ENCODE peak calls at places on chromosomes 16 and 17, in four cellular contexts. L, N, X and W are unnamed samples.

GRCh38 chr16:12951392-12951791 is 50.0 kb downstream of the SHISA9 start:
- DNase-seq in N (no peak), L (no peak), X (no peak), W (no peak)

GRCh38 chr17:81641825-81642489 is 5.0 kb downstream of the TSPAN10 start:
- DNase-seq in L (peak), X (no peak), N (no peak), W (no peak)

GRCh38 chr16:35102780-35103403 is 1643.5 kb downstream of the TP53TG3F start:
- DNase-seq in L (no peak), N (peak), X (no peak), W (peak)

GRCh38 chr16:74892574-74893461 is 92.1 kb downstream of the WDR59 start:
- DNase-seq in X (peak), N (no peak), L (no peak), W (no peak)

GRCh38 chr17:1485311-1485747 is 7.2 kb downstream of the MYO1C start:
- DNase-seq in X (no peak), N (peak), L (peak), W (peak)

GRCh38 chr16:12898556-12898955 is 2.8 kb upstream of the SHISA9 start:
- DNase-seq in N (no peak), L (no peak), X (no peak), W (no peak)

GRCh38 chr16:26700250-26700649 is 366.5 kb upstream of the C16orf82 start:
- DNase-seq in N (no peak), X (no peak), L (no peak), W (no peak)

GRCh38 chr16:27640277-27640600 is 90.3 kb downstream of the KATNIP start:
- DNase-seq in L (no peak), X (no peak), N (no peak), W (no peak)

GRCh38 chr17:35088911-35089845 is 25.7 kb upstream of the RFFL start:
- DNase-seq in X (no peak), N (peak), L (no peak), W (peak)

GRCh38 chr16:30068750-30069574 is 3.4 kb downstream of the ALDOA start:
- DNase-seq in N (peak), X (no peak), L (no peak), W (no peak)

GRCh38 chr17:54861469-54861983 is 39.1 kb upstream of the TOM1L1 start:
- DNase-seq in N (no peak), X (no peak), L (no peak), W (peak)

DNA sequence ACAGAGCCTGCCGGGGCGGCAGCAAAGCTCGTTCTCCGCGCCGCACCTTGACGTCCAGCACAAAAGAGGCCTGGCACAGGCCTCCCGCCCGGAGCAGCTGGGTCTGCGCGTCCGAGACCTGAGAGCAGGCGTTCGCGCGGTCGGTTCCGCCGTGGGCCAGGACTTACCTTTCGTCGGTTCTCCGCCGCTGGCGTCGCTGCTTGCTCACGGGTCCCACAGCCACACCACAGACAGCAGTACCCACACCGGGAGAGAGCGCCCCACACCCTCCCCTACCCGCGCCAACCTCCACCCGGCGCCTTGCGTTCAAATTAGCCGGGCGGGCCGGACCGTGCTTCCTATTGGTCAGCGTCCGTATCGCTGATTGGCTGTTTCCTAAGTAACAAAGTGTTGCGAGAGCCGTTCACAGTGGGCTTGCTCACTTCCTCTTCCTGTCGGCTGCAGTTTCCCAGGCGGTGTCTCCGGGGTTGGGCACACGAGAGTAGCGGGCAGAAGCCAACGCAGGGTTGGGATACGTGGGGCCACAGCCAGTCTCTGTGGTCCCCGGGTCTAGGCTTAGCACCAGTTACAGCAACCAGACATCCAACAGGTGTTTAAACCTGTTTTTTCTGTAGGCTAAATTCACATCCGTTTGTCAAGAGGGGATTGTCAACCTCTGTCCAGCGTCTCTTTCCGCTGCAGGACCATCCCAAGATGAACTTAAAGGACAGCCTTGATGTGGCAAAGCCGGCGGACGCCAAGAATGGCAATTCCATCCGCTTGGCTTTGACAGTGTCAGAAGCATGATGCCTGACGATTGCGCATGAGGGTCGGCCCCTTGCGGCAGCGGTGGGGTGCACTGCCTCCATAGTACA is at the start of gene KIF18B:
- DNase-seq in X (peak), N (peak), L (peak), W (peak)
- TF ChIP-seq REST in X (peak), N (no peak), L (peak), W (peak)

GRCh38 chr16:11871193-11871592 is 19.9 kb upstream of the RSL1D1 start:
- DNase-seq in X (no peak), N (peak), L (no peak), W (peak)
- TF ChIP-seq POLR2AphosphoS2 in X (no peak), N (no peak), L (no peak), W (no peak)

GRCh38 chr17:45149669-45150603 is 1.7 kb downstream of the HEXIM1 start:
- DNase-seq in N (no peak), L (peak), X (no peak), W (peak)

GRCh38 chr17:45147581-45148182 is 593 bp upstream of the HEXIM1 start:
- DNase-seq in N (peak), X (peak), L (peak), W (peak)

GRCh38 chr17:45147102-45147580 is 1.1 kb upstream of the HEXIM1 start:
- DNase-seq in X (no peak), L (peak), N (no peak), W (peak)

GRCh38 chr17:45149037-45149668 is 878 bp downstream of the HEXIM1 start:
- DNase-seq in L (peak), X (no peak), N (peak), W (peak)

GRCh38 chr17:45148183-45149036 is at the start of gene HEXIM1:
- DNase-seq in L (peak), N (peak), X (peak), W (peak)
- TF ChIP-seq REST in L (peak), N (no peak), X (peak), W (peak)

DNA sequence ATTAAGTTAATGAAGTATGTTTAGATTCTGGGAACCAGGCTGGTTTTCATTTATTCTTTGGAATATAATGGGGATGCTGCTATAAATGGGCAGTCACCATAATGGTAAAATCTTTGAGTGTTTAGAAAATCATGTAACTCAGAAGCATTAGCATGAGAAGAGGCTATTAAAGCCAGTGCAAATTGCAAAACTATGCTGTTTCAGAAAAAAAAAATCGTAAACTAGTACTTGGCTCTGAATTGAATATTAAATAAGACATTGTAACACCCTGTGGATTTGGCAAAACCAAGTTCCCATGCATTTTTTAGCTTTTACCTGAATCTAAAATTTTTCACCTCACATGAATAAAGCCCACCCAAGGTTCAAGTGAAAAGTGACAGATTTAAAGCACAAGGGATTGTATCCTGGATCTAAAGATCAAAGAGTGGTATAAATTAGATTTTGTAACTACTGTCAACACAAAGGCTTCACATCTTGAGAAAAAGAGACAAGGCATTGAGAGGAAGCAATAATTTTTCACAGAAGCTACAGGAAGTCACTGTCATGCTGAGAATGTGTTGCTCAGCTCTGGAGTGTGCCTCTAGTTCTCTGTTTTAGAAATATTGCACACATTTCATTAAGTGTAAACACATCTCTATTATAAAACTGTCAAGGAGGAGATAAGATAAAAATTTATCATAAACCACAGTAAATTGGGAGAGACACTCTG is 142.2 kb downstream of the ABCA8 start:
- DNase-seq in L (no peak), N (no peak), X (no peak), W (no peak)
- TF ChIP-seq POLR2AphosphoS2 in L (no peak), N (no peak), X (no peak), W (no peak)

GRCh38 chr17:47725446-47726109 is 7.5 kb upstream of the TBX21 start:
- DNase-seq in N (no peak), L (no peak), X (no peak), W (no peak)
- TF ChIP-seq REST in N (no peak), L (peak), X (peak), W (no peak)

GRCh38 chr17:75844530-75845057 is 390 bp upstream of the UNC13D start:
- DNase-seq in X (no peak), N (peak), L (peak), W (peak)

GRCh38 chr17:75843577-75844529 is at the start of gene UNC13D:
- DNase-seq in X (no peak), L (no peak), N (peak), W (peak)

GRCh38 chr17:75842411-75842810 is 1.8 kb downstream of the UNC13D start:
- DNase-seq in N (no peak), X (no peak), L (no peak), W (no peak)

GRCh38 chr17:75845058-75845711 is 981 bp upstream of the UNC13D start:
- DNase-seq in N (peak), X (peak), L (peak), W (peak)

DNA sequence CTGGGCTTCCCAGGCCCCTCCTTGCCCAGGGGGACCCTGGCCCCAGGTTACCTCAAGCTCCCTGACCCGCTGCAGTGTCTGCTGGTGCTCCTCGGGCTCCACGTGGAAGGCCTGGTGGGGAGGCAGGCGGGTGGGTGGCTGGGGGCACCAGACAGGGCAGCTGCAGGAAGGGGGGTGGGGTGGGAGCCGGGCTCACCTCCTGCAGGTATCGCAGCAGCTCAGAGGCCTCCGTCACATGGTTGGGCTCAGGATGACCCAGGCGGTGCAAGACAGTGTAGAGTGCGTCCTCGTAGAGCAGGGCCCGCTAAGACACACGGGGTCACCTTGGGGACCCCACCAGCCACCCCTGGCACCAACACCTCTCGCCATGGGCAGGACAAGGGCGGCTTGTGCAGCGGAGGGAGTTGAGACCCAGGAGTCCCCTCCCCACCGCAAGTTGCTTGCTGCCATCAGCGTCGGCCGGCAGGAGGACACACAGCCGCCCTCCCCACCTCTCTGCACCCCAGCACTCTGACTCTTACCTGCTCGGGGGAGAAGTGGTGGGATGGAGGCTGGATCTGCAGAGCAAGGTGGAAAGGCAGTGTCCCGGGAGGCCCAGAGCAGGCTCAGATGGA is 1.1 kb downstream of the UNC13D start:
- DNase-seq in L (no peak), N (no peak), X (no peak), W (no peak)
- TF ChIP-seq POLR2AphosphoS2 in L (no peak), N (no peak), X (no peak), W (no peak)

GRCh38 chr17:58352018-58352842 is at the start of gene SUPT4H1:
- DNase-seq in N (peak), L (peak), X (peak), W (peak)
- TF ChIP-seq REST in N (no peak), L (no peak), X (no peak), W (no peak)